ENCODE peak calls at places on chromosome 10, in six cellular contexts. E, N, T, K, V and O are unnamed samples.

GRCh38 chr10:15780353-15781135 is 60.8 kb upstream of the ITGA8 start:
- DNase-seq in T (no peak), K (no peak), V (no peak), N (no peak), E (no peak), O (peak; percentile 50)

GRCh38 chr10:53597835-53598251 is 825.3 kb upstream of the MBL2 start:
- DNase-seq in V (no peak), T (no peak), E (no peak), N (no peak), K (no peak), O (no peak)

GRCh38 chr10:126798649-126799048 is 106.6 kb upstream of the DOCK1 start:
- DNase-seq in V (no peak), K (no peak), E (no peak), T (no peak), N (no peak), O (no peak)

GRCh38 chr10:74967850-74968620 is 141.6 kb downstream of the KAT6B start:
- DNase-seq in E (no peak), K (no peak), V (no peak), T (no peak), N (peak; percentile 89), O (no peak)

GRCh38 chr10:91745086-91745831 is 53.0 kb upstream of the TNKS2 start:
- DNase-seq in N (peak; percentile 4), V (no peak), E (no peak), K (no peak), T (peak; percentile 39), O (no peak)

GRCh38 chr10:69495666-69496065 is 44.4 kb downstream of the TSPAN15 start:
- DNase-seq in N (no peak), T (no peak), E (no peak), V (no peak), K (peak; percentile 63), O (no peak)

GRCh38 chr10:131926253-131926652 is 25.4 kb downstream of the PPP2R2D start:
- DNase-seq in V (no peak), T (no peak), E (no peak), N (no peak), K (no peak), O (no peak)

GRCh38 chr10:21238044-21238443 is 287.4 kb downstream of the SKIDA1 start:
- DNase-seq in K (no peak), E (no peak), T (no peak), V (no peak), N (no peak), O (no peak)

GRCh38 chr10:86440874-86441838 is 74.6 kb upstream of the GRID1 start:
- DNase-seq in V (no peak), N (no peak), T (no peak), E (no peak), K (no peak), O (no peak)

GRCh38 chr10:29150010-29150409 is 138.9 kb upstream of the LYZL1 start:
- DNase-seq in E (no peak), T (peak; percentile 68), K (no peak), N (no peak), V (no peak), O (peak; percentile 53)

GRCh38 chr10:61825617-61826016 is 75.9 kb upstream of the ARID5B start:
- DNase-seq in N (no peak), T (no peak), V (no peak), K (no peak), E (no peak), O (no peak)

GRCh38 chr10:23371073-23371472 is 26.5 kb upstream of the C10orf67 start:
- DNase-seq in N (no peak), E (no peak), K (no peak), V (no peak), T (no peak), O (no peak)

GRCh38 chr10:61164458-61165160 is 220.6 kb upstream of the RHOBTB1 start:
- DNase-seq in N (peak; percentile 31), V (no peak), T (peak; percentile 25), K (no peak), E (no peak), O (peak; percentile 17)

GRCh38 chr10:14658331-14659122 is 116.2 kb downstream of the FAM107B start:
- DNase-seq in T (no peak), V (no peak), N (no peak), E (no peak), K (no peak), O (no peak)

GRCh38 chr10:80454526-80455460 is 683 bp downstream of the TSPAN14 start:
- DNase-seq in K (no peak), E (peak; percentile 16), V (no peak), T (peak; percentile 67), N (no peak), O (peak; percentile 56)

GRCh38 chr10:132487241-132488135 is 50.1 kb upstream of the INPP5A start:
- DNase-seq in T (no peak), V (no peak), E (no peak), K (peak; percentile 71), N (no peak), O (no peak)

GRCh38 chr10:94180576-94180975 is 182.2 kb downstream of the NOC3L start:
- DNase-seq in K (no peak), T (no peak), E (no peak), V (no peak), N (no peak), O (no peak)

GRCh38 chr10:97926055-97926454 is 76.4 kb downstream of the GOLGA7B start:
- DNase-seq in V (no peak), E (no peak), T (no peak), K (no peak), N (no peak), O (no peak)

GRCh38 chr10:88898727-88899126 is 18.7 kb downstream of the STAMBPL1 start:
- DNase-seq in N (no peak), V (no peak), K (no peak), T (no peak), E (no peak), O (no peak)

GRCh38 chr10:132293416-132294195 is 14.1 kb downstream of the STK32C start:
- DNase-seq in T (no peak), E (no peak), N (no peak), K (no peak), V (no peak), O (no peak)

GRCh38 chr10:132586731-132587130 is 49.1 kb downstream of the INPP5A start:
- DNase-seq in V (no peak), K (no peak), T (no peak), E (no peak), N (no peak), O (no peak)

GRCh38 chr10:109324721-109325120 is 598.6 kb downstream of the XPNPEP1 start:
- DNase-seq in K (no peak), V (no peak), E (no peak), T (no peak), N (no peak), O (no peak)

GRCh38 chr10:109327266-109327665 is 596.0 kb downstream of the XPNPEP1 start:
- DNase-seq in N (no peak), T (no peak), E (no peak), K (no peak), V (no peak), O (no peak)

DNA sequence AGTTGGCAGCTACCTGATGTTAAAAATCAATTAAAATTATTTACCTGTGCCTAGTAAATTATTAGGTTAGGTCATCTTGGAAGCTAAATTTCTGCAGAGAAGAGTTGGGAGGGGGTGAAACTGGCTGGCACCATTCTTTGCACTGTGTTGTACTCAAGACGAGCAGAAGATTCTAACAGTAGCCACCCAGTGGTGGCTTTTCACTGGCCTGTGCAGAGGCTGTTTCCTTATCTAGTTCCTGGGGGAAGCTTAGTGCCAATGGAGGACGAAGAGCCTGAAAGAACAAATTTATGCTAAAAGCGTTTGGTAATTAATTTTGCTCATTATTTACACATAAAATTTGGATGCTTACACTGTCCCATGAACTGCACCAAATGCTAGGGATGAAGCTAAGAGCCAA is 595.3 kb downstream of the XPNPEP1 start:
- DNase-seq in K (no peak), N (no peak), E (no peak), V (no peak), T (no peak), O (no peak)
- H3K9me3 ChIP-seq in K (no peaks in the 10 kb centered on the region), N (no peaks in the 10 kb centered on the region), E (no peaks in the 10 kb centered on the region), V (no peaks in the 10 kb centered on the region), T (no peaks in the 10 kb centered on the region), O (no peaks in the 10 kb centered on the region)

GRCh38 chr10:77562742-77563141 is 74.9 kb downstream of the KCNMA1 start:
- DNase-seq in T (no peak), N (no peak), V (no peak), K (no peak), E (no peak), O (no peak)

GRCh38 chr10:77564781-77565589 is 72.6 kb downstream of the KCNMA1 start:
- DNase-seq in T (no peak), E (no peak), N (no peak), V (no peak), K (no peak), O (no peak)

GRCh38 chr10:77566228-77566627 is 71.4 kb downstream of the KCNMA1 start:
- DNase-seq in E (no peak), K (no peak), V (no peak), T (no peak), N (no peak), O (no peak)

GRCh38 chr10:77565590-77566023 is 72.0 kb downstream of the KCNMA1 start:
- DNase-seq in K (no peak), T (no peak), N (no peak), E (no peak), V (no peak), O (no peak)

GRCh38 chr10:77563638-77564270 is 73.9 kb downstream of the KCNMA1 start:
- DNase-seq in E (no peak), N (no peak), V (no peak), T (peak; percentile 73), K (no peak), O (no peak)
- H3K27ac ChIP-seq in E (no peak overlapping the region), N (no peak overlapping the region), V (no peak overlapping the region), T (no peak overlapping the region), K (no peak overlapping the region), O (no peak overlapping the region)

GRCh38 chr10:37872283-37872682 is 14.9 kb upstream of the ZNF248 start:
- DNase-seq in N (no peak), E (no peak), K (no peak), V (no peak), T (no peak), O (no peak)
- H3K9me3 ChIP-seq in N (no peaks in the 10 kb centered on the region), E (no peaks in the 10 kb centered on the region), K (no peaks in the 10 kb centered on the region), V (no peaks in the 10 kb centered on the region), T (no peaks in the 10 kb centered on the region), O (no peaks in the 10 kb centered on the region)

GRCh38 chr10:87751274-87751673 is 66.8 kb downstream of the ATAD1 start:
- DNase-seq in T (no peak), E (no peak), N (no peak), K (no peak), V (no peak), O (no peak)

GRCh38 chr10:87750817-87751216 is 67.2 kb downstream of the ATAD1 start:
- DNase-seq in K (no peak), T (no peak), V (no peak), N (no peak), E (no peak), O (no peak)

GRCh38 chr10:87750001-87750651 is 67.9 kb downstream of the ATAD1 start:
- DNase-seq in K (no peak), T (no peak), V (no peak), E (no peak), N (peak; percentile 77), O (no peak)

GRCh38 chr10:87753995-87754866 is 63.8 kb downstream of the ATAD1 start:
- DNase-seq in V (no peak), N (no peak), E (no peak), T (no peak), K (no peak), O (no peak)

DNA sequence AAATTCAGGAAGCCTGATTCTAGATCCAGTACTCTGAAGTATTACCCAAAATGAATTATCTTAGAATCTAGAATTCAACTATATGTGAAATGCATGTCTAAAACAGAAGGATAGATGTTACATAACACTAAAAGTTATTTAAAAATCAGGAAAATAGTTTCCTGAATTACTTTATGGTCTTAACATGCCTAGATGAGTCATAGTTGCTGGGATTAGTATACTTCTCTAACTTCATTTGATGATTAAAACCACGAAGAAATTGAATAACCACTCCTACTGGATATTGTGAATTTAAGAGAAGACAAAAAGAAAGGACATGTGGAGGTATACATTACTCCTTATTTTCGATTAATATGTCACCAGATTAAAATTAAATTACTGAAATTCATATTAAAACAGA is 65.5 kb downstream of the ATAD1 start:
- DNase-seq in E (no peak), T (no peak), K (no peak), N (peak; percentile 56), V (no peak), O (no peak)
- H3K27ac ChIP-seq in E (no peak overlapping the region), T (no peak overlapping the region), K (no peak overlapping the region), N (peak overlapping the region; percentile 15), V (no peak overlapping the region), O (no peak overlapping the region)